ENCODE peak calls at places on chromosome X, in six cellular contexts. E is astrocyte of the spinal cord, R is HepG2, S is right lobe of liver, G is BJ, N is H9. K is an unnamed sample.

GRCh38 chrX:120309873-120310730 is 1.2 kb downstream of the TMEM255A start:
- DNase-seq in E (no peak), R (no peak), G (no peak), N (peak; percentile 31), S (no peak), K (no peak)

GRCh38 chrX:49947778-49948177 is 25.4 kb downstream of the CLCN5 start:
- DNase-seq in E (no peak), N (no peak), R (no peak), G (no peak), S (no peak), K (no peak)

GRCh38 chrX:103688949-103689348 is 2.5 kb upstream of the MORF4L2 start:
- DNase-seq in R (peak; percentile 21), G (no peak), S (no peak), E (peak; percentile 43), N (no peak), K (peak; percentile 10)

GRCh38 chrX:154445776-154446175 is 1.8 kb downstream of the FAM50A start:
- DNase-seq in E (no peak), R (no peak), G (no peak), N (no peak), S (no peak), K (no peak)

GRCh38 chrX:151825927-151826471 is 86.7 kb upstream of the MAGEA4 start:
- DNase-seq in S (no peak), R (no peak), E (peak; percentile 84), N (no peak), G (peak; percentile 89), K (no peak)

GRCh38 chrX:134452591-134452990 is 7.4 kb upstream of the HPRT1 start:
- DNase-seq in N (no peak), G (no peak), R (no peak), E (no peak), S (no peak), K (no peak)

GRCh38 chrX:113962338-113962737 is 621.5 kb upstream of the HTR2C start:
- DNase-seq in R (no peak), E (no peak), S (no peak), G (no peak), N (no peak), K (no peak)

GRCh38 chrX:5399403-5399802 is 829.3 kb downstream of the NLGN4X start:
- DNase-seq in S (no peak), E (no peak), R (no peak), N (no peak), G (no peak), K (no peak)

GRCh38 chrX:144681501-144681900 is 565.8 kb upstream of the SPANXN1 start:
- DNase-seq in N (no peak), G (no peak), E (peak; percentile 56), S (no peak), R (no peak), K (no peak)

GRCh38 chrX:53116101-53116500 is 22.2 kb downstream of the KANTR start:
- DNase-seq in N (no peak), S (no peak), E (peak; percentile 73), R (no peak), G (no peak), K (no peak)

GRCh38 chrX:73944582-73944947 is 359.4 kb upstream of the ZCCHC13 start:
- DNase-seq in S (no peak), R (no peak), E (no peak), G (no peak), N (no peak), K (no peak)

GRCh38 chrX:118795528-118795927 is 28.1 kb upstream of the ZCCHC12 start:
- DNase-seq in S (no peak), G (no peak), R (no peak), N (no peak), E (no peak), K (no peak)
- TF ChIP-seq CTCF in S (no peak), G (no peak), R (no peak), N (no peak), E (no peak), K (no peak)

DNA sequence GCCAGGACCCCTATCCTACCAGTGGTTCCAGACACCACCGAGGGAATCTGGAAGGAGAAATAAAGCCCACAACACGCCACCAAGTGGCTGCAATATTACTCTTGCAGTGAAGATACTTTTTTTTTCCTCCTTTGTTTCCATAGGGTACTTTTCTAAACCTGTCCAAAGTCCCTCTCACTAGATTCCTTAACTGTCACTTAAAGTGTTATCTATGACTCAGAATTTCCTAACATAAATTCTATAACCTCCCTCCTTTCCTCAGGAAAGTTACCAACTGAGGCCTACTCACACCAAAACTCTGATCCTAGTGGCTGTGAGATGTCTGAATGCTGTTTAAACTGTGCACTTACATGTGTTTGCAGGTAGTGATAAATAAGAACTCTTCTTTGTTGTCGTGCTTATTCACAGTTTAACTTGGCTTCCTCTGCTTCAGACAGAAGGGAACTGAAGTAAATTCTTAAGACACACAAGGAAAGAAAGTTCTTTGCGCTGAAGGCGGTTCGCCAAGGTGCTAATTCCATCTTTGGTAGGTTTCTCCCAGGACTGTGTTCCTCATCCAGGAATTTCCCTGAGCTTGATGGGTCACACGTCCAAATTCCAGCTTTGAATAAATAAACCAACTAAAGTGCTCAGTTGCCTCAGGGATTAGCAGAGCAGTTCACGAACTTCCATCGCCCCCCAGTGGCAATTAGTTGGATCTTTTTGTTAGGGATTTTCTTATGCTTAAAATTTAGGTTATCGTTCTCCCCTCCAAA is 10.7 kb upstream of the HCCS start:
- DNase-seq in N (peak; percentile 30), E (peak; percentile 64), G (peak; percentile 31), S (no peak), R (peak; percentile 76), K (no peak)
- TF ChIP-seq CTCF in N (peak; percentile 65), E (peak; percentile 46), G (peak; percentile 56), S (peak; percentile 41), R (peak; percentile 71), K (no peak)

GRCh38 chrX:122094611-122095010 is 1047.2 kb downstream of the GLUD2 start:
- DNase-seq in G (no peak), N (no peak), S (no peak), R (no peak), E (peak; percentile 23), K (peak; percentile 0)

GRCh38 chrX:122091571-122091970 is 1044.2 kb downstream of the GLUD2 start:
- DNase-seq in G (no peak), E (no peak), R (no peak), N (no peak), S (no peak), K (no peak)

GRCh38 chrX:122087353-122087752 is 1039.9 kb downstream of the GLUD2 start:
- DNase-seq in R (no peak), E (peak; percentile 18), S (no peak), G (no peak), N (no peak), K (no peak)

GRCh38 chrX:122092978-122093377 is 1045.6 kb downstream of the GLUD2 start:
- DNase-seq in N (no peak), R (no peak), S (no peak), G (no peak), E (no peak), K (no peak)
- TF ChIP-seq CTCF in N (peak; percentile 42), R (no peak), S (no peak), G (no peak), E (no peak), K (no peak)

GRCh38 chrX:106898462-106898861 is 4.7 kb downstream of the RIPPLY1 start:
- DNase-seq in S (no peak), G (no peak), N (no peak), E (peak; percentile 58), R (peak; percentile 80), K (peak; percentile 18)
- TF ChIP-seq CTCF in S (peak; percentile 42), G (peak; percentile 31), N (peak; percentile 62), E (peak; percentile 31), R (peak; percentile 73), K (no peak)

DNA sequence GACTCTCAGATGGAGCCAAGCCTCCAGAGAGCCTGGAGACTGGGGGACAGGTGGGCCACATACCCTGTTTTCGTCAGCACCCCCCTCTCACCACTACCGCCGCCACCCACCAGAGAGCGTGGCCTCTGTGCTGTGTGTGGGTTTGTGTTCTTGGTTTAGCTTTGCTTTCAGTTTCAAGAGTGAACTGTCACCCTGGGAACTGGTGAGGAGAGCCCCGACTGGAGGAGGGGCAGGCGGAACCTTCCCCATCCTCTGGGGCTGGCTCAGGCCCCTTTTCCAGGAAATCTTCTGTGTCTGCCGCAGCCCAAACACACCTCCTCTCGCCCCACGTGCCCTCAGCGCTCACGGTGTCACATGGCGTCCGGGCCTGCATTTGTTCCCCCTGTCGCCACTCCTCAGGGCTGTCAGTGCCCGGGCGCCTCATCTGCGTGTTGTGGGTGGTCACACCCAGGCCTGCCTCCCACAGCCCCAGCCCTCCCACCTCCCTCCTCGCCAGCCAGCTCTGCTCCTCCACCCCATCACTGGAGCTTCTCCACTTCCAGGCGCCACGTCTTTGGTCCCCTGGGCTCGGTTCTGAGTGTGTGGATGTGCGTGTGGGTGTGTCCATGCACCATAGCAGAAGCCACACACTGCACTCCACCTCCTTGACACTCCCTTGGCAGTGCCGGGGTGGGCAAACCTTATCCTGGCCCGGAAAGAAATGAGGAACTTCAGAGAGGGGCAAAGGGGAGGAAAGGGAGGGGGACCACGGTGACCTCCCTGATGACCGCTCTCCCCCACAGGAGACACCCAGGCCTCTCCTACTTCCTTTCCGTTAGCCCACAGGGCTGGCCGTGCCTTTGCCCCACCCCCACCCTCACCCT is 27.8 kb downstream of the ELF4 start:
- DNase-seq in S (peak; percentile 73), G (no peak), E (no peak), R (no peak), N (no peak), K (peak; percentile 60)
- TF ChIP-seq CTCF in S (peak; percentile 10), G (no peak), E (no peak), R (no peak), N (no peak), K (no peak)

GRCh38 chrX:132614297-132614696 is 125.5 kb upstream of the MBNL3 start:
- DNase-seq in N (peak; percentile 35), G (no peak), R (peak; percentile 38), S (no peak), E (no peak), K (peak; percentile 3)

GRCh38 chrX:132613801-132614200 is 125.0 kb upstream of the MBNL3 start:
- DNase-seq in G (no peak), E (no peak), N (no peak), S (no peak), R (peak; percentile 46), K (no peak)

GRCh38 chrX:132615396-132616131 is 126.7 kb upstream of the MBNL3 start:
- DNase-seq in N (peak; percentile 57), S (no peak), E (peak; percentile 27), G (no peak), R (peak; percentile 44), K (peak; percentile 19)

GRCh38 chrX:132610536-132610935 is 121.7 kb upstream of the MBNL3 start:
- DNase-seq in E (no peak), R (no peak), S (no peak), N (no peak), G (no peak), K (no peak)

GRCh38 chrX:132612990-132613564 is 124.2 kb upstream of the MBNL3 start:
- DNase-seq in S (peak; percentile 57), N (peak; percentile 44), R (no peak), G (no peak), E (peak; percentile 13), K (peak; percentile 19)
- TF ChIP-seq CTCF in S (peak; percentile 58), N (peak; percentile 85), R (peak; percentile 86), G (peak; percentile 56), E (peak; percentile 63), K (peak; percentile 33)

DNA sequence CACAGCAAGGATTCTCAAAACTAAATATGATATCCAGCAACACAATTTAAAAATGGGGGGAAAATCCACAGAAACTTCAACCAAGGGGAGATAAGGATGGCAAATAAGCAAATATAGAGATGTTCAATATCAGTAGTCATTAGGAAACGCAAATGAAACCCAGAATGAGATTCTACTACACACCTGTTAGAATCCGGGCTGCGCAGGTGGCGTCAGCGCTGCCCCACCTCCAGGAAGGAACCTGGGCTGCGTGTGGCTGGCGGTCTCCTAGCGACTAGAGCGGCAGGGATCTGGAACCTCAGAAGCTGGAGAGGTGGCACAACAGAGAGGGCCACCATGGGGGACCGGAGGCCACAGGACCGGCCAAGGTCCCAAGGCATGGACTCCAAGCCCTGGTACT is at the start of gene FAM47B:
- DNase-seq in N (no peak), E (no peak), R (no peak), G (no peak), S (no peak), K (no peak)
- TF ChIP-seq CTCF in N (no peak), E (no peak), R (no peak), G (no peak), S (no peak), K (no peak)